ENCODE peak calls at places on chromosomes 7 and 10, in five cellular contexts. V, Q, B, M and O are unnamed samples.
A peak's percentile ranks its signal among the peaks of the same experiment; 100 is the strongest.

GRCh38 chr10:15829495-15829894 is 30.8 kb downstream of the MINDY3 start:
- DNase-seq in V (no peak), Q (no peak), B (no peak), M (no peak), O (no peak)

GRCh38 chr7:27180431-27181175 is 4.4 kb downstream of the HOXA11 start:
- DNase-seq in V (no peak), Q (no peak), B (no peak), M (peak; percentile 54), O (no peak)

GRCh38 chr7:98178321-98178720 is 32.9 kb upstream of the BHLHA15 start:
- DNase-seq in V (no peak), Q (no peak), B (no peak), M (no peak), O (no peak)

GRCh38 chr10:122331100-122331499 is 43.4 kb upstream of the PLEKHA1 start:
- DNase-seq in V (no peak), Q (no peak), B (no peak), M (no peak), O (no peak)

GRCh38 chr7:422191-422885 is 97.3 kb downstream of the PDGFA start:
- DNase-seq in V (no peak), Q (no peak), B (no peak), M (no peak), O (no peak)

GRCh38 chr7:81175291-81175942 is 256.6 kb upstream of the SEMA3C start:
- DNase-seq in V (no peak), Q (no peak), B (no peak), M (no peak), O (no peak)

GRCh38 chr7:19146699-19147098 is 1.5 kb upstream of the FERD3L start:
- DNase-seq in V (no peak), Q (peak; percentile 35), B (no peak), M (peak; percentile 54), O (no peak)

GRCh38 chr7:137001041-137001440 is 132.6 kb downstream of the CHRM2 start:
- DNase-seq in V (no peak), Q (no peak), B (no peak), M (peak; percentile 24), O (no peak)

GRCh38 chr7:80385512-80385911 is 126.4 kb downstream of the GNAT3 start:
- DNase-seq in V (no peak), Q (no peak), B (no peak), M (peak; percentile 66), O (no peak)

GRCh38 chr10:122911889-122912484 is 1.6 kb downstream of the FAM24A start:
- DNase-seq in V (peak; percentile 69), Q (peak; percentile 38), B (no peak), M (peak; percentile 67), O (peak; percentile 50)

GRCh38 chr7:84688671-84689070 is 494.1 kb upstream of the SEMA3A start:
- DNase-seq in V (no peak), Q (peak; percentile 38), B (no peak), M (peak; percentile 52), O (no peak)

GRCh38 chr7:67729771-67730170 is 733.1 kb downstream of the TYW1 start:
- DNase-seq in V (no peak), Q (no peak), B (no peak), M (no peak), O (no peak)

GRCh38 chr7:26157520-26158105 is 5.6 kb downstream of the NFE2L3 start:
- DNase-seq in V (no peak), Q (peak; percentile 42), B (no peak), M (no peak), O (no peak)